ENCODE peak calls at places on chromosome 15, in ten cellular contexts. I, Z, D, M, H, V, L, J, C and R are unnamed samples. For H3K4me1, the result is how much of the 10 kb centered on the place peaks cover.

GRCh38 chr15:62392411-62392810 is 227.3 kb upstream of the C2CD4B start:
- DNase-seq in I (peak), H (no peak), J (no peak), Z (no peak), M (peak), C (no peak), D (no peak), V (no peak), L (no peak), R (peak)

GRCh38 chr15:41935566-41936020 is 36.8 kb downstream of the EHD4 start:
- DNase-seq in C (no peak), I (no peak), H (no peak), M (no peak), D (no peak), V (no peak), L (no peak), Z (peak), J (peak), R (no peak)

GRCh38 chr15:48112242-48112641 is 8.5 kb upstream of the SLC24A5 start:
- DNase-seq in I (no peak), V (peak), H (no peak), M (peak), J (peak), C (no peak), D (no peak), L (no peak), Z (peak), R (peak)

GRCh38 chr15:29749365-29750086 is 72.7 kb downstream of the TJP1 start:
- DNase-seq in Z (no peak), I (no peak), H (no peak), J (no peak), L (no peak), D (no peak), V (no peak), M (no peak), C (no peak), R (no peak)

GRCh38 chr15:83398591-83398990 is 48.5 kb upstream of the SH3GL3 start:
- DNase-seq in M (peak), C (no peak), L (no peak), V (no peak), H (no peak), Z (peak), J (peak), I (no peak), D (no peak), R (no peak)

GRCh38 chr15:89136818-89137772 is 48.8 kb downstream of the ABHD2 start:
- DNase-seq in D (no peak), Z (no peak), H (no peak), J (no peak), M (peak), L (no peak), I (peak), C (no peak), V (no peak), R (no peak)

GRCh38 chr15:69045810-69046209 is 31.3 kb downstream of the NOX5 start:
- DNase-seq in J (peak), D (no peak), C (no peak), Z (peak), L (no peak), M (peak), H (no peak), I (no peak), V (no peak), R (peak)

GRCh38 chr15:74758736-74759135 is 10.1 kb downstream of the CYP1A2 start:
- DNase-seq in H (no peak), L (no peak), D (no peak), I (peak), M (no peak), C (no peak), V (no peak), Z (no peak), J (no peak), R (no peak)

GRCh38 chr15:68149059-68149458 is 56.1 kb downstream of the CALML4 start:
- DNase-seq in Z (peak), J (peak), M (peak), I (no peak), D (no peak), H (no peak), V (no peak), L (no peak), C (no peak), R (no peak)

GRCh38 chr15:45183001-45183400 is 4.8 kb downstream of the SHF start:
- DNase-seq in D (no peak), C (no peak), M (no peak), I (no peak), V (no peak), H (no peak), L (no peak), Z (no peak), J (no peak), R (no peak)

GRCh38 chr15:73575636-73576247 is 57.4 kb downstream of the NPTN start:
- DNase-seq in V (no peak), J (no peak), L (peak), I (no peak), C (peak), Z (peak), M (peak), D (no peak), H (peak), R (no peak)

GRCh38 chr15:83285979-83286553 is 1.6 kb upstream of the BNC1 start:
- DNase-seq in L (no peak), J (peak), H (no peak), C (no peak), V (no peak), M (peak), Z (peak), D (no peak), I (no peak), R (no peak)

GRCh38 chr15:48373855-48374421 is 42.7 kb downstream of the DUT start:
- DNase-seq in C (no peak), V (no peak), I (peak), D (no peak), L (peak), J (peak), Z (peak), M (peak), H (peak), R (no peak)

GRCh38 chr15:90001062-90001682 is at the start of gene ZNF710:
- DNase-seq in Z (peak), D (peak), L (peak), J (peak), M (peak), V (no peak), C (no peak), H (peak), I (peak), R (peak)

GRCh38 chr15:51758645-51759044 is 7.2 kb downstream of the TMOD2 start:
- DNase-seq in I (peak), Z (peak), H (no peak), V (no peak), L (no peak), J (no peak), D (peak), C (peak), M (peak), R (no peak)

GRCh38 chr15:82663186-82663600 is 16.0 kb upstream of the CPEB1 start:
- DNase-seq in J (peak), H (no peak), C (peak), I (peak), M (peak), L (no peak), V (no peak), D (no peak), Z (peak), R (peak)

GRCh38 chr15:38253448-38253847 is 812 bp downstream of the SPRED1 start:
- DNase-seq in M (peak), D (no peak), L (no peak), H (no peak), J (peak), I (no peak), C (no peak), V (peak), Z (peak), R (no peak)

GRCh38 chr15:67796728-67797127 is 28.6 kb upstream of the SKOR1 start:
- DNase-seq in J (no peak), Z (no peak), H (no peak), L (no peak), D (no peak), V (no peak), M (no peak), C (no peak), I (no peak), R (no peak)

GRCh38 chr15:70091649-70092461 is 5.9 kb downstream of the TLE3 start:
- DNase-seq in Z (peak), J (peak), V (no peak), M (no peak), C (peak), D (no peak), L (no peak), I (no peak), H (no peak), R (peak)

GRCh38 chr15:90024406-90024805 is 23.3 kb downstream of the ZNF710 start:
- DNase-seq in H (peak), I (no peak), C (no peak), M (no peak), L (no peak), D (no peak), V (no peak), J (no peak), Z (no peak), R (no peak)

GRCh38 chr15:92123848-92124631 is 269.6 kb upstream of the ST8SIA2 start:
- DNase-seq in Z (no peak), M (no peak), L (no peak), C (no peak), H (no peak), I (no peak), V (no peak), J (no peak), D (no peak), R (no peak)

GRCh38 chr15:89937365-89938355 is 24.9 kb upstream of the ARPIN start:
- DNase-seq in H (no peak), Z (peak), J (peak), I (no peak), D (no peak), M (no peak), L (no peak), C (no peak), V (no peak), R (no peak)

GRCh38 chr15:67678948-67679347 is 136.4 kb downstream of the MAP2K5 start:
- DNase-seq in H (no peak), Z (no peak), C (no peak), L (no peak), I (no peak), J (no peak), D (no peak), M (no peak), V (no peak), R (peak)

GRCh38 chr15:52183562-52184173 is 7.5 kb downstream of the GNB5 start:
- DNase-seq in Z (no peak), J (peak), D (no peak), I (no peak), C (peak), V (no peak), L (no peak), H (no peak), M (peak), R (no peak)

GRCh38 chr15:29822100-29822684 is at the start of gene TJP1:
- DNase-seq in D (peak), H (peak), M (peak), L (peak), I (peak), Z (peak), V (no peak), C (peak), J (peak), R (peak)

GRCh38 chr15:99706557-99707303 is 26.5 kb downstream of the LYSMD4 start:
- DNase-seq in J (no peak), H (no peak), D (no peak), C (no peak), I (no peak), M (no peak), L (no peak), V (no peak), Z (no peak), R (no peak)

GRCh38 chr15:30001592-30001991 is 81.2 kb upstream of the GOLGA8J start:
- DNase-seq in V (no peak), D (no peak), L (no peak), H (no peak), M (no peak), Z (peak), I (no peak), C (no peak), J (no peak), R (no peak)

GRCh38 chr15:61157933-61158332 is 71.2 kb downstream of the RORA start:
- DNase-seq in I (peak), D (peak), J (no peak), V (no peak), Z (no peak), H (peak), M (no peak), L (no peak), C (no peak), R (no peak)

GRCh38 chr15:67127925-67128324 is 62.5 kb downstream of the SMAD3 start:
- DNase-seq in M (peak), L (no peak), H (no peak), I (no peak), Z (peak), C (no peak), D (peak), V (peak), J (peak), R (no peak)

GRCh38 chr15:68732451-68732850 is 88.2 kb downstream of the ANP32A start:
- DNase-seq in L (no peak), H (no peak), Z (no peak), V (no peak), M (no peak), C (no peak), J (no peak), D (no peak), I (no peak), R (no peak)

GRCh38 chr15:68232937-68233336 is 3.4 kb upstream of the CLN6 start:
- DNase-seq in I (peak), M (no peak), V (no peak), Z (no peak), J (no peak), H (no peak), D (no peak), C (peak), L (no peak), R (no peak)

GRCh38 chr15:100094127-100094510 is 247.7 kb downstream of the ADAMTS17 start:
- DNase-seq in Z (no peak), H (no peak), I (no peak), J (no peak), M (no peak), V (no peak), D (no peak), L (no peak), C (no peak), R (no peak)

DNA sequence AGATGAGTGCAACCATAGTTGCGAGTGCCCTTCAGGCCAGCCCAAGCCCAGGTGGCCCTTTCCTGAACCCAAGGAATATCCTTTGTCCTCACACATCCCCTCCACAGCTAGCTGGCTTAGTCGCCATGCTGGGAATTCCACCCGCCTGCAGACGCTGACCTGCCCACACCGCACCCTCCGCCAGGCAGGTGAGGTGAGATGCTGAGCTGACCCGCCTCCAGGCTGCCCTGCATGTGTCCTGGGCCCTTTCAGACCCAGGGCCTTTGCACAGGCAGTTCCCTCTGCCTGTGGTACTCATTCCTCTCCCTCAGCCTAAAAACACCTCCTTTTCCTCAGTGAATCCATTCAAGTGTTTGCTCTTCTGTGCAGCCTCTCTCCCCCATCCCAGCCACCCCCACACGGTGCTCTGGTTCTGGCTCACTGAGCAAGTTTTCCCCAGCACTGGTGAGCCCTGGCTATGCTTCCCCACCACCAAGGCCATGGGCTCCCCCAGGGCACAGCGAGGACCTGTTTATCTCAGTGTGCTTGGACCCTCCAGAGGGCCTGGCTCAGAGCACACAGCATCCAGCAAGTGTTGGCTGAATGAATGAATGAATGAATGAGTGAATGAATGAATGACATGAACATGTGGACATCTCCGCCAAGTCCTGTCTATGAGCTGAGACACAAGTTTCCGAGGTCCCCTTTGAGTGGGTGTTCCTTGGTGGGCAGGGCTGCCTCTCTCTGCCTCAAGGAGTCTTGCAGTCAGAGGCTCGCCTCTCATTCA is 33.0 kb upstream of the LINGO1 start:
- DNase-seq in H (no peak), J (no peak), I (no peak), V (no peak), C (no peak), M (no peak), L (no peak), Z (no peak), D (no peak), R (no peak)
- H3K4me1 ChIP-seq in H (under half), J (under half), I (under half), V (under half), C (under half), M (under half), L (under half), Z (under half), D (under half), R (under half)

GRCh38 chr15:59436774-59437472 is 1.1 kb upstream of the FAM81A start:
- DNase-seq in M (no peak), I (no peak), L (no peak), D (no peak), H (no peak), J (no peak), V (no peak), C (no peak), Z (no peak), R (peak)
- H3K4me3 ChIP-seq in M (no peak), I (peak), L (peak), D (peak), H (no peak), J (no peak), V (no peak), C (peak), Z (no peak), R (peak)

GRCh38 chr15:57415559-57415958 is 39.3 kb downstream of the CGNL1 start:
- DNase-seq in D (no peak), H (no peak), Z (no peak), M (no peak), I (peak), C (no peak), V (no peak), J (no peak), L (no peak), R (no peak)

GRCh38 chr15:57421540-57421939 is 45.2 kb downstream of the CGNL1 start:
- DNase-seq in V (no peak), I (no peak), Z (no peak), H (no peak), J (no peak), L (no peak), M (no peak), D (no peak), C (no peak), R (no peak)

GRCh38 chr15:57419335-57419734 is 43.0 kb downstream of the CGNL1 start:
- DNase-seq in V (no peak), L (no peak), M (no peak), J (no peak), H (no peak), I (no peak), C (no peak), Z (no peak), D (no peak), R (no peak)

GRCh38 chr15:57421110-57421509 is 44.8 kb downstream of the CGNL1 start:
- DNase-seq in D (no peak), L (no peak), M (no peak), J (no peak), Z (no peak), C (no peak), I (no peak), H (no peak), V (no peak), R (no peak)

GRCh38 chr15:57418640-57419039 is 42.3 kb downstream of the CGNL1 start:
- DNase-seq in M (no peak), V (no peak), J (no peak), C (no peak), Z (no peak), H (no peak), L (no peak), D (no peak), I (no peak), R (no peak)
- H3K4me1 ChIP-seq in M (under half), V (under half), J (under half), C (under half), Z (under half), H (under half), L (under half), D (under half), I (under half), R (under half)

GRCh38 chr15:96353931-96354730 is 23.6 kb downstream of the NR2F2 start:
- DNase-seq in V (no peak), Z (no peak), L (no peak), H (no peak), I (peak), J (peak), M (peak), D (peak), C (peak), R (no peak)
- H3K4me3 ChIP-seq in V (no peak), Z (peak), L (peak), H (peak), I (peak), J (peak), M (peak), D (peak), C (peak), R (peak)

GRCh38 chr15:84608707-84609284 is 8.0 kb downstream of the ZSCAN2 start:
- DNase-seq in L (no peak), J (no peak), H (no peak), Z (no peak), V (no peak), M (no peak), I (no peak), D (no peak), C (no peak), R (no peak)

GRCh38 chr15:84611631-84612030 is 10.8 kb downstream of the ZSCAN2 start:
- DNase-seq in C (no peak), V (no peak), M (peak), Z (no peak), H (no peak), J (no peak), D (no peak), L (no peak), I (no peak), R (no peak)

GRCh38 chr15:84605225-84605882 is 4.5 kb downstream of the ZSCAN2 start:
- DNase-seq in Z (no peak), H (no peak), J (no peak), D (no peak), L (no peak), M (peak), I (no peak), C (no peak), V (no peak), R (no peak)

GRCh38 chr15:84606653-84607120 is 5.9 kb downstream of the ZSCAN2 start:
- DNase-seq in L (no peak), Z (no peak), J (no peak), I (no peak), C (peak), H (no peak), D (no peak), M (no peak), V (no peak), R (no peak)

GRCh38 chr15:84609818-84610525 is 9.2 kb downstream of the ZSCAN2 start:
- DNase-seq in I (no peak), D (no peak), V (no peak), H (no peak), C (no peak), M (no peak), Z (no peak), J (no peak), L (no peak), R (no peak)
- H3K4me1 ChIP-seq in I (under half), D (under half), V (under half), H (under half), C (under half), M (under half), Z (under half), J (under half), L (under half), R (under half)